ENCODE peak calls at places on chromosomes 11 and 22, in four cellular contexts. B, W, K and T are unnamed samples.

GRCh38 chr11:62201376-62201775 is 7.1 kb upstream of the SCGB2A1 start:
- DNase-seq in B (no peak), W (no peak), K (no peak), T (no peak)

GRCh38 chr11:134510171-134510570 is 98.1 kb upstream of the B3GAT1 start:
- DNase-seq in B (no peak), W (no peak), K (no peak), T (no peak)

GRCh38 chr11:35583126-35583525 is 35.1 kb upstream of the FJX1 start:
- DNase-seq in W (no peak), K (no peak), B (no peak), T (no peak)

GRCh38 chr11:47506363-47506762 is 46.6 kb downstream of the CELF1 start:
- DNase-seq in W (no peak), K (no peak), B (no peak), T (no peak)

GRCh38 chr22:42959472-42960145 is 55.3 kb downstream of the PACSIN2 start:
- DNase-seq in B (peak), W (no peak), K (peak), T (peak)

GRCh38 chr11:45905095-45905494 is 2.0 kb downstream of the FREY1 start:
- DNase-seq in W (no peak), B (no peak), K (no peak), T (no peak)

GRCh38 chr11:64854534-64855502 is 10.4 kb upstream of the CDC42BPG start:
- DNase-seq in B (peak), K (no peak), W (no peak), T (peak)

GRCh38 chr11:69213315-69213714 is 57.6 kb downstream of the SMIM38 start:
- DNase-seq in K (no peak), W (peak), B (no peak), T (no peak)

GRCh38 chr11:61976420-61976800 is 9.0 kb upstream of the FTH1 start:
- DNase-seq in W (no peak), B (no peak), K (no peak), T (no peak)

GRCh38 chr11:72569966-72570892 is 104.0 kb downstream of the PDE2A start:
- DNase-seq in W (no peak), B (no peak), K (no peak), T (no peak)

GRCh38 chr11:103700605-103701004 is 335.8 kb upstream of the DDI1 start:
- DNase-seq in B (no peak), K (no peak), W (no peak), T (no peak)

GRCh38 chr22:42978453-42979103 is 36.4 kb downstream of the PACSIN2 start:
- DNase-seq in W (no peak), B (no peak), K (no peak), T (no peak)

GRCh38 chr11:13831707-13832106 is 130.8 kb upstream of the SPON1 start:
- DNase-seq in K (no peak), W (no peak), B (no peak), T (no peak)

GRCh38 chr11:122071680-122072321 is 44.2 kb downstream of the BLID start:
- DNase-seq in W (no peak), K (no peak), B (no peak), T (no peak)

GRCh38 chr22:49999063-49999900 is 13.3 kb downstream of the IL17REL start:
- DNase-seq in B (no peak), W (no peak), K (peak), T (peak)

GRCh38 chr11:69065136-69065710 is 16.5 kb downstream of the TPCN2 start:
- DNase-seq in K (no peak), B (no peak), W (no peak), T (no peak)

GRCh38 chr11:125224391-125225015 is 60.0 kb downstream of the PKNOX2 start:
- DNase-seq in B (peak), K (peak), W (no peak), T (peak)

GRCh38 chr11:116993599-116993998 is 104.6 kb downstream of the SIK3 start:
- DNase-seq in K (peak), W (no peak), B (no peak), T (no peak)

GRCh38 chr22:21791635-21792625 is 56.3 kb upstream of the YPEL1 start:
- DNase-seq in B (no peak), K (no peak), W (peak), T (peak)
- TF ChIP-seq NFIC in B (no peak), K (no peak), W (peak), T (no peak)

GRCh38 chr11:83192846-83193245 is 666 bp upstream of the ANKRD42 start:
- DNase-seq in W (no peak), B (peak), K (no peak), T (no peak)

GRCh38 chr11:83193315-83194283 is at the start of gene ANKRD42:
- DNase-seq in K (peak), B (peak), W (peak), T (peak)

GRCh38 chr11:83195176-83195531 is 1.6 kb downstream of the ANKRD42 start:
- DNase-seq in K (peak), W (no peak), B (no peak), T (no peak)

GRCh38 chr11:83195649-83196048 is 2.1 kb downstream of the ANKRD42 start:
- DNase-seq in K (no peak), W (no peak), B (no peak), T (no peak)

GRCh38 chr11:83194284-83195175 is 1.0 kb downstream of the ANKRD42 start:
- DNase-seq in K (peak), W (no peak), B (peak), T (peak)
- TF ChIP-seq NFIC in K (no peak), W (no peak), B (no peak), T (no peak)

GRCh38 chr22:28967163-28967562 is 83.8 kb downstream of the ZNRF3 start:
- DNase-seq in B (no peak), K (no peak), W (no peak), T (no peak)
- TF ChIP-seq NFIC in B (no peak), K (no peak), W (no peak), T (no peak)

GRCh38 chr22:48884786-48885185 is 942.9 kb downstream of the BRD1 start:
- DNase-seq in W (no peak), K (no peak), B (no peak), T (no peak)

GRCh38 chr22:48886604-48887393 is 940.9 kb downstream of the BRD1 start:
- DNase-seq in W (no peak), B (no peak), K (no peak), T (no peak)

GRCh38 chr22:48884292-48884691 is 943.4 kb downstream of the BRD1 start:
- DNase-seq in K (no peak), W (no peak), B (no peak), T (no peak)

GRCh38 chr22:48885271-48885918 is 942.3 kb downstream of the BRD1 start:
- DNase-seq in W (no peak), B (no peak), K (no peak), T (no peak)

DNA sequence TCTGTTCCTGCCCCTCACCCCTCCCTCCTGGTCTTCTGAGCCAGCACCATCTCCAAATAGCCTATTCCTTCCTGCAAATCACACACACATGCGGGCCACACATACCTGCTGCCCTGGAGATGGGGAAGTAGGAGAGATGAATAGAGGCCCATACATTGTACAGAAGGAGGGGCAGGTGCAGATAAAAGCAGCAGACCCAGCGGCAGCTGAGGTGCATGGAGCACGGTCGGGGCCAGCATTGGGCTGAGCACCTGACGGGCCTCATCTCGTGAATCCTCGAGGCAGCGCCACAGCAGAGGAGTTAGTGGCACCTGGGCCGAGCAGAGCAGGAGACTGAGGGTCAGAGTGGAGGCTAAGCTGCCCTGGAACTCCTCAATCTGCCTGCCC is 941.8 kb downstream of the BRD1 start:
- DNase-seq in K (no peak), B (no peak), W (no peak), T (no peak)
- TF ChIP-seq NFIC in K (no peak), B (no peak), W (no peak), T (no peak)

DNA sequence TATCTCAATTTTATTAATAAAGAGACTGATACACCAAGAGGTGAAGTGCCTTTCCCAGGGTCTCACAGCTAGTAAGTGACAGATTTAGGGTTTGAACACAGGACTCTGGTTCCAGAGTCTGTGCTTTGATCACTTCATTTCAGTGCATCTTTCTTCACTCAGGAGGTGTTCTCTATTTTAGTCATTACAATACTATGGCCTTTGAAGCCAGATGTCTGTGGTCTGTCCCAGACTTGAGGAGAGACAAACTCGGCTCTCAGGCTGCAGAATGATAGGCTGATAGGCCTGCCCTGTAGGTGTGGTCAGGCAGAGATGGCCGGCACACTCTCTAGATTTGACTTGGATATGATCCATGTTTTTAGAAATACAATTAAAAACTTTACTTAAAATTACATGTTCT is 478.5 kb upstream of the CCDC90B start:
- DNase-seq in K (no peak), W (no peak), B (no peak), T (no peak)
- TF ChIP-seq NFIC in K (no peak), W (no peak), B (no peak), T (no peak)

GRCh38 chr11:79045811-79046304 is 395.0 kb downstream of the TENM4 start:
- DNase-seq in W (no peak), B (no peak), K (no peak), T (no peak)
- TF ChIP-seq NFIC in W (peak), B (no peak), K (no peak), T (no peak)

DNA sequence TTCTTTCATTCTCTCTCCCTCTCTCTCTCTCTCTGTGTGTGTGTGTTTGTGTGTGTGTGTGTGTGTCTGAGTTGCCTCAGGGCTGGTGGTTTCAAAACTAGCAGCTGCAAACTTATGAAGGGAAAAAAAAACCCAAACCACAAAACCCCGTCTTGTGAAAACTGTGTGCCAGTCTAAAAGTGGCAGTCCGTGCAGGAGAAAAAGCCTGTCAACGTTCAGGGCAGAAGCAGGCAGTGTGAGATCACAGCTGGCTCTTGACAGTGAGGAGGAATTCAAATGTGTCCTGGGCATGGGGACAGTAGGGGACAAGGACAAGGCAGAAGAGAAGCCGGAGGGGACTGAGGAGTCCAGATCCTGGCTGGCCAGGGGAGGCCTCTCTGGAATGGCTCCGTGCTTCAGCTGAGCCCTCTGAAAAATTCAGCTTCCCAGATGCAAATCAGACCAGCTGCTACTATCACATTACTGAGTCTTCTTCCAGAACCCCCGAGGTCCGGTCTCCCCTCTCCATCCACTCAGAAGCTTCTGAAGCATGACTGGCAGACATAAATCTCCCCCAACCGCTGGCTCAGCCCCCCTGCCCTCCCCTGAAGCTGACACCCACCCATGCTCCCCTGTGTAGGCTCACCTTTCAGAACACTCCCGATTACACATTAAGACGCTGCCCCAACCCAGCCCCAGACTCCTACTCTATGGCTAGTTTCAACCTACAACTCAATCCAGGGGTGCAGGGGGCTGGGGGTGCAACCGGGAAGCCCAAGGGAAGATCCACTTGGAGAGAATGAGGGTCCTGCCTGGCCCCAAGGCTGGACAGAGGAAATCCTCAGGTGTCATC is 32.0 kb downstream of the FLI1 start:
- DNase-seq in K (no peak), W (peak), B (no peak), T (no peak)
- TF ChIP-seq NFIC in K (no peak), W (peak), B (no peak), T (no peak)

DNA sequence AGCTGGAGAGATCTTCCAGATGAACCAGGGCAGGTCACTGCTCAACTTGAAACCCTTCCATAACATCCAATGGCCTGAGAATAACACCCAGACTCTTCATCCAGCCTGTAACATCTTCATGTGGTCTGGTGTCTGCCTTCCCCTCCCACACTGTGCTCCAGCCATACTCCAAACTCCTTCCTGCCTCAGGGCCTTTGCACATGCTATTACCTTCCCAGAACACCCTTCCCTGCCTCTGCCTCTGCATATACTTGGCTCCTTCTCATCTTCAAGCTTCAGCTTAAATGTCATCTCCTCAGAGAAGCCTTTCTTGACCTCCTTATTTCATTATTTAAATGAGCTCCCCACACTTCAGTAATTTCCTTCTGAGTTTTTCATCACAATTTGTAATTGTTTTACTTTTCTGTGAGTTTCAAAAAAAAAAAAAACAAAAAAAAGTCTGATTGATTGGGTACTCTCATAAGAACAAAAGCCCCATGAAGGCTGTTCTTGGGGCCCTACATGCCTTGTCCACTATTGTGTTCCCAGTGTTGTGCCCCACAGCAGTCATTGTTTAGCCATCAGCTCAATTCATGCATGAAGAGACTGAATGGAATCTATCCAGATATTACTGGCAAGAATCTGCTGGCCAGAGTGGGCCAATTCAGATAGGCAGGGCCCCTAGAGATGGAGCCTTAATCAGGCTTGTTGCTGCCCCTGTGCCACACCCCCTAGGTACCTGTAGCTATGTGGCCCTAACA is 22.1 kb downstream of the LMO1 start:
- DNase-seq in K (no peak), W (no peak), B (no peak), T (no peak)
- TF ChIP-seq NFIC in K (no peak), W (no peak), B (no peak), T (no peak)

GRCh38 chr11:17767914-17768313 is 33.3 kb downstream of the KCNC1 start:
- DNase-seq in K (no peak), W (no peak), B (no peak), T (no peak)
- TF ChIP-seq NFIC in K (no peak), W (no peak), B (no peak), T (no peak)